ENCODE peak calls at places on chromosomes 11 and 22, in nine cellular contexts. Q is astrocyte of the cerebellum, M is A549, F is left ventricle myocardium inferior, J is mucosa of descending colon, R is body of pancreas, Y is lower lobe of right lung, O is PC-3, E is BE2C. I is an unnamed sample.

GRCh38 chr22:45612940-45613339 is 58.7 kb upstream of the ATXN10 start:
- DNase-seq in Q (no peak), M (no peak), F (no peak), J (no peak), R (no peak), Y (peak; percentile 50), O (no peak), E (peak; percentile 46), I (no peak)

GRCh38 chr11:94838027-94838610 is 70.0 kb downstream of the AMOTL1 start:
- DNase-seq in Q (no peak), M (peak; percentile 43), F (no peak), J (no peak), R (no peak), Y (no peak), O (peak; percentile 76), E (no peak), I (no peak)

GRCh38 chr22:44286673-44287072 is 26.1 kb downstream of the SHISAL1 start:
- DNase-seq in Q (no peak), M (no peak), F (no peak), J (no peak), R (no peak), Y (no peak), O (no peak), E (no peak), I (peak; percentile 63)

GRCh38 chr11:116148056-116148455 is 624.7 kb downstream of the BUD13 start:
- DNase-seq in Q (no peak), M (no peak), F (no peak), J (no peak), R (no peak), Y (no peak), O (no peak), E (no peak), I (no peak)

GRCh38 chr11:77091146-77091940 is 11.3 kb upstream of the OMP start:
- DNase-seq in Q (peak; percentile 23), M (peak; percentile 85), F (peak; percentile 81), J (peak; percentile 94), R (peak; percentile 86), Y (peak; percentile 83), O (peak; percentile 93), E (peak; percentile 88), I (peak; percentile 88)

GRCh38 chr11:74347381-74347780 is 35.9 kb upstream of the P4HA3 start:
- DNase-seq in Q (no peak), M (no peak), F (no peak), J (no peak), R (no peak), Y (no peak), O (no peak), E (no peak), I (no peak)

GRCh38 chr11:65066805-65067291 is 8.5 kb upstream of the NAALADL1 start:
- DNase-seq in Q (no peak), M (no peak), F (no peak), J (no peak), R (no peak), Y (no peak), O (no peak), E (no peak), I (no peak)

GRCh38 chr11:131677832-131678470 is 307.5 kb downstream of the NTM start:
- DNase-seq in Q (no peak), M (no peak), F (no peak), J (no peak), R (no peak), Y (no peak), O (no peak), E (no peak), I (no peak)

GRCh38 chr11:61777234-61778090 is 14.9 kb downstream of the TMEM258 start:
- DNase-seq in Q (no peak), M (no peak), F (peak; percentile 64), J (peak; percentile 65), R (peak; percentile 89), Y (no peak), O (no peak), E (no peak), I (no peak)

GRCh38 chr11:61779666-61780525 is 12.5 kb downstream of the TMEM258 start:
- DNase-seq in Q (no peak), M (no peak), F (no peak), J (no peak), R (no peak), Y (no peak), O (no peak), E (no peak), I (no peak)

GRCh38 chr11:61778920-61779650 is 13.3 kb downstream of the TMEM258 start:
- DNase-seq in Q (no peak), M (no peak), F (no peak), J (no peak), R (no peak), Y (no peak), O (no peak), E (no peak), I (peak; percentile 60)

GRCh38 chr11:61776561-61777075 is 15.8 kb downstream of the TMEM258 start:
- DNase-seq in Q (no peak), M (peak; percentile 81), F (no peak), J (peak; percentile 77), R (peak; percentile 76), Y (peak; percentile 69), O (peak; percentile 80), E (peak; percentile 71), I (peak; percentile 77)

DNA sequence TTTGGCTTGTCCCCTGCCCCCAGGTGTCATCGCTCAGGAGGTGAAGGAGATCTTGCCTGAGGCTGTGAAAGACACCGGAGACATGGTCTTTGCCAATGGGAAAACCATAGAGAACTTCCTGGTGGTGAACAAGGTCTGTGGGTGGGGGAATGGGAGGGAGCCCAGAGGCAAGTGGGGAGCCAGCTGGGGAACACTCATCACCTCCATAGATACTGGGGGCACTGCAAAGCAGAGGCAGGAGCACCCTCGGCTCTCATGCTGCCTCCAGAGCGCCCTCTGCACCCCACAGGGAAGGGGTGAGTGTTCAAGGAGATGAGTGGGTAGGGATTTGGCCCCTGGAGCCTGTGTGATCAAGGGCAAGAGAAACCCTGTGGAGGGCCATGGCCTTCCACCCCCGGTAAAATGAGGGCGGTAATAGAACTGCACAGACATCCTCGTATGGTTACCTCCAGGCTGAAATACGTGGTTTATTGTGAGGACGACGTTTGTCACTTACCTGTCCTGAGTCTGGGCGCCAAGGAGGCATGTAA is 14.0 kb downstream of the TMEM258 start:
- DNase-seq in Q (no peak), M (no peak), F (no peak), J (no peak), R (no peak), Y (no peak), O (no peak), E (no peak), I (no peak)
- TF ChIP-seq CTCF in Q (no peak), M (no peak), F (no peak), J (no peak), R (no peak), Y (no peak), O (no peak), E (no peak), I (no peak)

GRCh38 chr11:83823461-83824025 is 537.4 kb upstream of the CCDC90B start:
- DNase-seq in Q (no peak), M (no peak), F (no peak), J (no peak), R (no peak), Y (no peak), O (no peak), E (no peak), I (no peak)

GRCh38 chr11:83827520-83827919 is 541.4 kb upstream of the CCDC90B start:
- DNase-seq in Q (no peak), M (no peak), F (no peak), J (no peak), R (no peak), Y (no peak), O (no peak), E (no peak), I (no peak)

GRCh38 chr11:83826078-83826477 is 539.9 kb upstream of the CCDC90B start:
- DNase-seq in Q (no peak), M (no peak), F (no peak), J (no peak), R (no peak), Y (no peak), O (no peak), E (no peak), I (no peak)

GRCh38 chr11:83831929-83832328 is 545.8 kb upstream of the CCDC90B start:
- DNase-seq in Q (no peak), M (no peak), F (no peak), J (no peak), R (no peak), Y (no peak), O (no peak), E (no peak), I (no peak)

DNA sequence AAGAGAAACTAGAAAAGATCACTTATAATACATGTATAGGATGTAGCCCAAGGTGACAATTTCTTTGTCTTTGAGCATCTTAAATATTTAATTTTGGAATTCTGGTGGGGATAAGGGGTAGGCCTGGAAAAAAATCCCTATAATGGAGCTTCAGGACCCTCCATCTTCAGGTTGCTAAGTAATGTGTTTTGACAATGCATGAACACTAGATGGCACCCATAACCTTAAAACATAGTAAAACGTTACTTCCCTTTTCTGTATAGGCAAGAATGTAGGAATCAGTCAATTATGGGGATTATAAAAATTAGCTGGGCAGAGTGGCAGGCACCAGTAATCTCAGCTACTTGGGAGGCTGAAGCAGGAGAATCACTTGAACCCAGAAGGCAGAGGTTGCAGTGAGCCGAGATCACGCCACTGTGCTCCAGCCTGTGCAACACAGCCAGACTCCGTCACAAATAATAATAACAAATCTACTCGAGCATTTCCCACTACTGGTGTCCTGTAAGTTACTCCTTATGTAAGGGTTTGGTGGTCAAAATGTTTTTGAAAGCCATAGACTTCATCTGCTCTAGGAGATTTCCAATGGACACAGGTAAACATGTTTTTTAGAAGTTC is 541.9 kb upstream of the CCDC90B start:
- DNase-seq in Q (peak; percentile 32), M (peak; percentile 40), F (no peak), J (no peak), R (no peak), Y (no peak), O (peak; percentile 55), E (no peak), I (no peak)
- H3K4me3 ChIP-seq in Q (no peak overlapping the region), M (no peak overlapping the region), F (peak overlapping the region; percentile 32), J (no peak overlapping the region), R (no peak overlapping the region), Y (peak overlapping the region; percentile 33), O (no peak overlapping the region), E (no peak overlapping the region), I (no peak overlapping the region)

DNA sequence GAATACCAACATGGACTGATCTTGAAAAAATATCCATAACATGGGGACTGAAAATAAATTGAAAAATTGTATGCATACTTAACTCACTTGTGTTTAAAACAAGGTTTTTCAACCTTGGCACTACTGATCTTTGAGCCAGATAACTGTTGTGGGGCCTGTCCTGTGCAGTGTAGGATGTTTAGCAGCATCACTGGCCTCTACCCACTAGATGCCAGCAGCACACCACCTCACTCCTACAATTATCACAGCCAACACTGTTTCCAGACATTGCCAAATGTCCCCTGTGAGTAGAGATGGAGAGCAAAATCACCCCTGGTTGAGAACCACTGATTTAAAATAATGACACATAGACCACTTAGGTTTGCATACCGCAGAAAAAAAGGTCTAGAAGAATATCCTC is 45.0 kb upstream of the SLC1A2 start:
- DNase-seq in Q (no peak), M (no peak), F (no peak), J (no peak), R (no peak), Y (no peak), O (peak; percentile 54), E (no peak), I (no peak)
- TF ChIP-seq CTCF in Q (peak; percentile 35), M (peak; percentile 35), F (no peak), J (no peak), R (no peak), Y (no peak), O (peak; percentile 60), E (no peak), I (no peak)

DNA sequence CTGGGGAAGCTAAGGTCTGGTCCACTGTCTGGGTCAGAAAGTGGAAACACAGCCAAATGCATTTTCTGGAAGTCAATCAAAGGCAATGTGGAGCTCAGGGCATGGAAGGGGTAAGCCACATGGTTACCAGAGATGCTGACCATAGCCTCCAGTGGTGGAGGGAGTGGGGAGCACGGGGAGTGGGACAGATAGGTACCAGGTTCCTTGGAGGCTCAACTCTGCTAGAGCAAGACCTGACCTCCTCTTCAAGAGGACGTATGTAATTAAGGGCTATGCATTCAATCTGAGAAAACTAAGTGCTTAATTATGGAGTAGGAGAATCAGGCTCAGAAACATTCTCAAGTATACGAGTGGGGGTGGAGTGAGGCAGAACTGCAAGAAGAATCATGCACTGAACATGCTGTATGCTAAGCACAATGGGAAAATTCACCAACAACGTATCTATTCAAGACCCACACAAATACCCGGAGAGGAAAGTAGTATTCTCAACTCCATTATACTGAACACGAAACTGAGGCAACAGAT is 65.2 kb upstream of the PHOX2A start:
- DNase-seq in Q (no peak), M (no peak), F (no peak), J (no peak), R (no peak), Y (no peak), O (no peak), E (no peak), I (no peak)
- H3K4me3 ChIP-seq in Q (no peak overlapping the region), M (no peak overlapping the region), F (no peak overlapping the region), J (no peak overlapping the region), R (no peak overlapping the region), Y (no peak overlapping the region), O (no peak overlapping the region), E (peak overlapping the region; percentile 20), I (no peak overlapping the region)